ENCODE peak calls at places on chromosome X, in five cellular contexts. One of them, this sample, is unnamed.

GRCh38 chrX:154467556-154467955 is 9.5 kb downstream of the PLXNA3 start:
- DNase-seq in GM23248: no peak
- DNase-seq in tibial nerve: no peak
- DNase-seq in CD4-positive, alpha-beta memory T cell: no peak
- DNase-seq in hepatocyte: no peak
- DNase-seq in this sample: no peak

GRCh38 chrX:19682712-19683331 is 167.5 kb upstream of the MAP3K15 start:
- DNase-seq in hepatocyte: peak; percentile 53
- DNase-seq in tibial nerve: peak; percentile 45
- DNase-seq in CD4-positive, alpha-beta memory T cell: peak; percentile 83
- DNase-seq in GM23248: peak; percentile 94
- DNase-seq in this sample: peak; percentile 72

GRCh38 chrX:135463937-135464336 is 42.2 kb downstream of the SMIM10L2A start:
- DNase-seq in CD4-positive, alpha-beta memory T cell: no peak
- DNase-seq in hepatocyte: no peak
- DNase-seq in tibial nerve: no peak
- DNase-seq in GM23248: peak; percentile 43
- DNase-seq in this sample: no peak

GRCh38 chrX:32137525-32137924 is 1065.7 kb upstream of the FTHL17 start:
- DNase-seq in hepatocyte: peak; percentile 38
- DNase-seq in CD4-positive, alpha-beta memory T cell: no peak
- DNase-seq in GM23248: peak; percentile 3
- DNase-seq in tibial nerve: peak; percentile 4
- DNase-seq in this sample: no peak

GRCh38 chrX:135476378-135476777 is 44.1 kb upstream of the INTS6L start:
- DNase-seq in tibial nerve: no peak
- DNase-seq in CD4-positive, alpha-beta memory T cell: no peak
- DNase-seq in GM23248: no peak
- DNase-seq in hepatocyte: no peak
- DNase-seq in this sample: no peak

GRCh38 chrX:99549381-99549780 is 860.7 kb downstream of the PCDH19 start:
- DNase-seq in CD4-positive, alpha-beta memory T cell: no peak
- DNase-seq in hepatocyte: no peak
- DNase-seq in GM23248: no peak
- DNase-seq in tibial nerve: no peak
- DNase-seq in this sample: no peak

GRCh38 chrX:136711147-136711546 is 63.2 kb downstream of the CD40LG start:
- DNase-seq in hepatocyte: peak; percentile 26
- DNase-seq in tibial nerve: peak; percentile 35
- DNase-seq in CD4-positive, alpha-beta memory T cell: no peak
- DNase-seq in GM23248: peak; percentile 51
- DNase-seq in this sample: no peak

GRCh38 chrX:31499120-31499519 is 427.3 kb upstream of the FTHL17 start:
- DNase-seq in CD4-positive, alpha-beta memory T cell: no peak
- DNase-seq in tibial nerve: no peak
- DNase-seq in hepatocyte: no peak
- DNase-seq in GM23248: peak; percentile 52
- DNase-seq in this sample: no peak

GRCh38 chrX:2846992-2847391 is 18.3 kb downstream of the GYG2 start:
- DNase-seq in tibial nerve: no peak
- DNase-seq in GM23248: no peak
- DNase-seq in CD4-positive, alpha-beta memory T cell: no peak
- DNase-seq in hepatocyte: no peak
- DNase-seq in this sample: no peak

GRCh38 chrX:132412208-132412607 is 76.6 kb downstream of the MBNL3 start:
- DNase-seq in hepatocyte: no peak
- DNase-seq in CD4-positive, alpha-beta memory T cell: no peak
- DNase-seq in GM23248: no peak
- DNase-seq in tibial nerve: no peak
- DNase-seq in this sample: no peak

GRCh38 chrX:122910697-122911096 is 273.4 kb upstream of the GRIA3 start:
- DNase-seq in hepatocyte: no peak
- DNase-seq in CD4-positive, alpha-beta memory T cell: no peak
- DNase-seq in GM23248: no peak
- DNase-seq in tibial nerve: no peak
- DNase-seq in this sample: no peak

GRCh38 chrX:69104756-69105434 is 60.4 kb downstream of the PJA1 start:
- DNase-seq in hepatocyte: no peak
- DNase-seq in CD4-positive, alpha-beta memory T cell: no peak
- DNase-seq in GM23248: no peak
- DNase-seq in tibial nerve: no peak
- DNase-seq in this sample: no peak

GRCh38 chrX:15471016-15471415 is 22.1 kb downstream of the PIR start:
- DNase-seq in CD4-positive, alpha-beta memory T cell: peak; percentile 46
- DNase-seq in tibial nerve: peak; percentile 76
- DNase-seq in hepatocyte: peak; percentile 84
- DNase-seq in GM23248: peak; percentile 69
- DNase-seq in this sample: no peak

GRCh38 chrX:13165747-13166146 is 121.3 kb upstream of the FAM9C start:
- DNase-seq in GM23248: no peak
- DNase-seq in CD4-positive, alpha-beta memory T cell: no peak
- DNase-seq in tibial nerve: no peak
- DNase-seq in hepatocyte: no peak
- DNase-seq in this sample: no peak

GRCh38 chrX:45621356-45622041 is 420.8 kb upstream of the DIPK2B start:
- DNase-seq in hepatocyte: no peak
- DNase-seq in GM23248: peak; percentile 78
- DNase-seq in CD4-positive, alpha-beta memory T cell: no peak
- DNase-seq in tibial nerve: no peak
- DNase-seq in this sample: no peak

GRCh38 chrX:41381685-41382084 is 47.7 kb downstream of the DDX3X start:
- DNase-seq in hepatocyte: peak; percentile 67
- DNase-seq in tibial nerve: peak; percentile 12
- DNase-seq in GM23248: peak; percentile 68
- DNase-seq in CD4-positive, alpha-beta memory T cell: no peak
- DNase-seq in this sample: no peak

GRCh38 chrX:40544343-40545250 is 36.2 kb upstream of the ATP6AP2 start:
- DNase-seq in hepatocyte: no peak
- DNase-seq in GM23248: peak; percentile 27
- DNase-seq in tibial nerve: no peak
- DNase-seq in CD4-positive, alpha-beta memory T cell: no peak
- DNase-seq in this sample: no peak

GRCh38 chrX:142686653-142687283 is 339.0 kb upstream of the SPANXN4 start:
- DNase-seq in GM23248: no peak
- DNase-seq in CD4-positive, alpha-beta memory T cell: no peak
- DNase-seq in tibial nerve: no peak
- DNase-seq in hepatocyte: peak; percentile 4
- DNase-seq in this sample: no peak

GRCh38 chrX:129600981-129601424 is 53.8 kb downstream of the APLN start:
- DNase-seq in GM23248: peak; percentile 53
- DNase-seq in tibial nerve: no peak
- DNase-seq in hepatocyte: peak; percentile 34
- DNase-seq in CD4-positive, alpha-beta memory T cell: peak; percentile 9
- DNase-seq in this sample: no peak

GRCh38 chrX:49002091-49002935 is at the start of gene GRIPAP1:
- DNase-seq in GM23248: peak; percentile 85
- DNase-seq in CD4-positive, alpha-beta memory T cell: peak; percentile 85
- DNase-seq in tibial nerve: peak; percentile 67
- DNase-seq in hepatocyte: peak; percentile 87
- DNase-seq in this sample: peak; percentile 59

GRCh38 chrX:49000640-49001039 is 1.4 kb downstream of the GRIPAP1 start:
- DNase-seq in hepatocyte: no peak
- DNase-seq in GM23248: no peak
- DNase-seq in CD4-positive, alpha-beta memory T cell: no peak
- DNase-seq in tibial nerve: no peak
- DNase-seq in this sample: no peak

GRCh38 chrX:48999030-48999429 is 3.0 kb downstream of the GRIPAP1 start:
- DNase-seq in tibial nerve: no peak
- DNase-seq in CD4-positive, alpha-beta memory T cell: no peak
- DNase-seq in GM23248: no peak
- DNase-seq in hepatocyte: no peak
- DNase-seq in this sample: no peak

GRCh38 chrX:49003696-49004095 is 1.6 kb upstream of the GRIPAP1 start:
- DNase-seq in tibial nerve: no peak
- DNase-seq in CD4-positive, alpha-beta memory T cell: no peak
- DNase-seq in GM23248: no peak
- DNase-seq in hepatocyte: no peak
- DNase-seq in this sample: no peak

DNA sequence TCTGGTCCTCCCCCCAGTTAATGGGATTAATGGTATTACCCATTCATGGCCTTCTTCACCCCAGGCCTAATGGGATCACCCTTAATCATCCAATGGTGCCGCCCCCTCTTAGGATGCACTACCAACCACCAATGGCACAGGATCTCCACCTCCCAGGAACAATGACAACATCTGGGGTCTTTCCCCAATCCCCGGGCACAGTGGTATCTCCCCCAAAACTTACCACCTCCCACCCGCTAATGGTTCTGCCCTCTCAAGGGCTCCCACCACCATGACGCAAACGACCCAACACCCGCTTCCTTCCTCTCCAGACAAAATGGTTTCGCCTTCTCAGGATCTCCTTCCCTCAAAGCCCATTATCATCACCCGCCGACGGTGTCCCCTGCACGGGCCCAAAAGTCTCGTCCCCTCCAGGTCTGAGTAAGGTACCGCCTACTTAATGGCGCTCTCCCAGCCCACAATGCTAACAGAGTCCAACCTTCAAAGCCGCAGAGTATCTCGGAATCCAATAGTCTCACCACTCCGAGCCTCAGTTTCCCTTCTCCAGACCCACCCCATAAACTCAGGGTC is 458 bp downstream of the GRIPAP1 start:
- DNase-seq in GM23248: peak; percentile 50
- DNase-seq in CD4-positive, alpha-beta memory T cell: peak; percentile 59
- DNase-seq in tibial nerve: peak; percentile 5
- DNase-seq in hepatocyte: peak; percentile 20
- DNase-seq in this sample: peak; percentile 39
- H3K9me3 ChIP-seq in GM23248: no peaks in the 10 kb centered on the region
- H3K9me3 ChIP-seq in CD4-positive, alpha-beta memory T cell: no peaks in the 10 kb centered on the region
- H3K9me3 ChIP-seq in tibial nerve: no peaks in the 10 kb centered on the region
- H3K9me3 ChIP-seq in hepatocyte: no peaks in the 10 kb centered on the region
- H3K9me3 ChIP-seq in this sample: no peaks in the 10 kb centered on the region

DNA sequence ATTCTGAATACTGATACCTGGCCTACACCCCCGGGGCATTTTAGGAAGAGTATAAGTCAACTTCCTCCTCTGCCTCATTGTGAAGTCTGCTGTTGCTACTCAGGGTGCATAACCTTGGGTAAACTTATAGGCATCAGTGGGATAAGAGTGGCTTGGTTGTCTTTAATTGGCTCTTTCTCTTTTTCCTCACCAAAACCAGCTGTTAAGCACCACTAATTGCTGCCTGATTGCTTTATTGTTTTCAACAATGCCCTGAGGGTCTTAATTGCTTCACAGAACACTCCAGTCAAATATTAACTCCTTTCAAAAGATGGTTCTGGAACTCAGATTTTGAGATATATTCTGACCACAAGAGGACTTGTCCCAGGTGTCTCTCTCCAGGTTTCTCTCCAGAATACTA is 337.0 kb upstream of the MAGEB16 start:
- DNase-seq in tibial nerve: no peak
- DNase-seq in CD4-positive, alpha-beta memory T cell: no peak
- DNase-seq in hepatocyte: no peak
- DNase-seq in GM23248: no peak
- DNase-seq in this sample: no peak
- H3K9me3 ChIP-seq in tibial nerve: no peaks in the 10 kb centered on the region
- H3K9me3 ChIP-seq in CD4-positive, alpha-beta memory T cell: no peaks in the 10 kb centered on the region
- H3K9me3 ChIP-seq in hepatocyte: peaks cover 6% of the 10 kb centered on the region
- H3K9me3 ChIP-seq in GM23248: no peaks in the 10 kb centered on the region
- H3K9me3 ChIP-seq in this sample: peaks cover 3% of the 10 kb centered on the region

GRCh38 chrX:105126201-105126600 is 94.3 kb downstream of the TEX13A start:
- DNase-seq in tibial nerve: no peak
- DNase-seq in CD4-positive, alpha-beta memory T cell: no peak
- DNase-seq in hepatocyte: no peak
- DNase-seq in GM23248: no peak
- DNase-seq in this sample: no peak

GRCh38 chrX:105117621-105118020 is 102.9 kb downstream of the TEX13A start:
- DNase-seq in CD4-positive, alpha-beta memory T cell: no peak
- DNase-seq in hepatocyte: no peak
- DNase-seq in tibial nerve: no peak
- DNase-seq in GM23248: no peak
- DNase-seq in this sample: no peak

GRCh38 chrX:105114554-105115130 is 105.9 kb downstream of the TEX13A start:
- DNase-seq in hepatocyte: no peak
- DNase-seq in tibial nerve: no peak
- DNase-seq in GM23248: no peak
- DNase-seq in CD4-positive, alpha-beta memory T cell: no peak
- DNase-seq in this sample: no peak

GRCh38 chrX:105116541-105116940 is 104.0 kb downstream of the TEX13A start:
- DNase-seq in hepatocyte: no peak
- DNase-seq in tibial nerve: no peak
- DNase-seq in CD4-positive, alpha-beta memory T cell: no peak
- DNase-seq in GM23248: no peak
- DNase-seq in this sample: no peak

DNA sequence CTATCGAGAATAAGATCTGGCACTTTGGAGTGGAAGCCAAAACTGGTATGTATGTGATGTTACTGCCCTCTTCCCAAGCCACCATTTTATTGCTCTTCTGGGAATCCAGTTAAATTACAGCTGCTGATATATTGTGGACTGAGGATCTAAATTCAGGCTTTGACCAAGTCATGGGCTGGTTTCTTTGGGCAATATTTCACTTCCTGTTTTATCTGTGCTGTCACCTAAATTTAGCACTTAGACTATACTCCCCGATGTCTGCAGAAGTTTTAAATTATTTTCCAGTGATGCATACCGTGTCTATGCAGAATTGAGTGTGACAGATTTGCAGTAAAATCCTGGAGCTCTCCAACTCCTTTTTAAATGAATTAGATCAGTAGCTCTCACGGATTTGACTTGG is 100.0 kb downstream of the TEX13A start:
- DNase-seq in GM23248: no peak
- DNase-seq in CD4-positive, alpha-beta memory T cell: no peak
- DNase-seq in hepatocyte: no peak
- DNase-seq in tibial nerve: no peak
- DNase-seq in this sample: no peak
- H3K9me3 ChIP-seq in GM23248: no peaks in the 10 kb centered on the region
- H3K9me3 ChIP-seq in CD4-positive, alpha-beta memory T cell: no peaks in the 10 kb centered on the region
- H3K9me3 ChIP-seq in hepatocyte: no peaks in the 10 kb centered on the region
- H3K9me3 ChIP-seq in tibial nerve: no peaks in the 10 kb centered on the region
- H3K9me3 ChIP-seq in this sample: no peaks in the 10 kb centered on the region

GRCh38 chrX:48461830-48462229 is 8.2 kb downstream of the SLC38A5 start:
- DNase-seq in hepatocyte: no peak
- DNase-seq in CD4-positive, alpha-beta memory T cell: no peak
- DNase-seq in tibial nerve: no peak
- DNase-seq in GM23248: peak; percentile 21
- DNase-seq in this sample: no peak
- H3K9me3 ChIP-seq in hepatocyte: no peaks in the 10 kb centered on the region
- H3K9me3 ChIP-seq in CD4-positive, alpha-beta memory T cell: no peaks in the 10 kb centered on the region
- H3K9me3 ChIP-seq in tibial nerve: no peaks in the 10 kb centered on the region
- H3K9me3 ChIP-seq in GM23248: no peaks in the 10 kb centered on the region
- H3K9me3 ChIP-seq in this sample: no peaks in the 10 kb centered on the region

GRCh38 chrX:56279869-56280268 is 47.7 kb downstream of the KLF8 start:
- DNase-seq in tibial nerve: no peak
- DNase-seq in GM23248: no peak
- DNase-seq in CD4-positive, alpha-beta memory T cell: no peak
- DNase-seq in hepatocyte: no peak
- DNase-seq in this sample: no peak

GRCh38 chrX:56284269-56284668 is 52.1 kb downstream of the KLF8 start:
- DNase-seq in tibial nerve: no peak
- DNase-seq in GM23248: no peak
- DNase-seq in hepatocyte: no peak
- DNase-seq in CD4-positive, alpha-beta memory T cell: no peak
- DNase-seq in this sample: no peak

DNA sequence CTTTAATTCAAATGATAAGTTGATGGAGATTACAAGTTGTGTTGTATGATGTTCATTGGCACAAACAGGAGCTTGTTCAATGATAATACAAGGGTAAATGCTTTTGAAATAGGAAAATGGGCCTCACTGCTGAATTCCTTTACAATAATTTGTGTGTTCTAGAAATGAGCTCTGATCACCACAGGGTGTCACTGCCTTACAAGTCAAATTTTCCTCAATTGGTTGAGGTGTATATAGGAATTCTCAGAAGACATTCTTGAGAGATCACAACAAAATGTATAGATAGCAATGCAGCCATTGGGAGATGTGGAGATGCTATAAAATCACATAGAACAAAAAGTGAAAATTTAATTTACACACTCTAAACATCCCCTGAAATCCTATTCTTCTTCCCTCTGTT is 49.6 kb downstream of the KLF8 start:
- DNase-seq in GM23248: peak; percentile 23
- DNase-seq in tibial nerve: no peak
- DNase-seq in hepatocyte: peak; percentile 15
- DNase-seq in CD4-positive, alpha-beta memory T cell: peak; percentile 42
- DNase-seq in this sample: no peak
- H3K9me3 ChIP-seq in GM23248: no peaks in the 10 kb centered on the region
- H3K9me3 ChIP-seq in tibial nerve: no peaks in the 10 kb centered on the region
- H3K9me3 ChIP-seq in hepatocyte: no peaks in the 10 kb centered on the region
- H3K9me3 ChIP-seq in CD4-positive, alpha-beta memory T cell: no peaks in the 10 kb centered on the region
- H3K9me3 ChIP-seq in this sample: no peaks in the 10 kb centered on the region